ENCODE peak calls at places on chromosomes 3 and 15, in four cellular contexts. D is anterior cingulate cortex, M is adrenal gland, G is cerebellum. F is an unnamed sample.

GRCh38 chr3:154795582-154795981 is 284.5 kb upstream of the MME start:
- DNase-seq in D (no peak), M (no peak), G (no peak), F (no peak)

GRCh38 chr3:158200973-158201372 is 91.1 kb downstream of the RSRC1 start:
- DNase-seq in D (no peak), M (no peak), G (no peak), F (no peak)

GRCh38 chr3:182596673-182597410 is 196.5 kb upstream of the ATP11B start:
- DNase-seq in D (no peak), M (no peak), G (no peak), F (no peak)

GRCh38 chr3:49006591-49007067 is 562 bp upstream of the WDR6 start:
- DNase-seq in D (no peak), M (peak), G (no peak), F (peak)

GRCh38 chr3:4720316-4721075 is 227.3 kb downstream of the ITPR1 start:
- DNase-seq in D (peak), M (peak), G (peak), F (peak)

GRCh38 chr3:14047027-14047426 is 77.6 kb downstream of the CHCHD4 start:
- DNase-seq in D (no peak), M (no peak), G (no peak), F (no peak)

GRCh38 chr3:10757821-10758130 is 58.3 kb upstream of the SLC6A11 start:
- DNase-seq in D (no peak), M (no peak), G (no peak), F (no peak)

GRCh38 chr3:59135091-59135490 is 85.3 kb upstream of the CFAP20DC start:
- DNase-seq in D (no peak), M (no peak), G (no peak), F (no peak)

GRCh38 chr15:60526127-60526616 is 47.2 kb upstream of the ICE2 start:
- DNase-seq in D (no peak), M (peak), G (peak), F (no peak)

GRCh38 chr3:114880078-114880477 is 267.0 kb downstream of the ZBTB20 start:
- DNase-seq in D (no peak), M (no peak), G (no peak), F (no peak)

GRCh38 chr3:176799675-176800074 is 397.6 kb downstream of the TBL1XR1 start:
- DNase-seq in D (no peak), M (no peak), G (no peak), F (no peak)

GRCh38 chr3:120496278-120496975 is 45.6 kb upstream of the FSTL1 start:
- DNase-seq in D (no peak), M (no peak), G (no peak), F (no peak)

GRCh38 chr15:57003418-57003817 is 85.0 kb downstream of the TCF12 start:
- DNase-seq in D (no peak), M (no peak), G (no peak), F (no peak)

GRCh38 chr3:31671456-31671855 is 138.7 kb downstream of the STT3B start:
- DNase-seq in D (no peak), M (no peak), G (no peak), F (no peak)

GRCh38 chr3:156817931-156818765 is 8.0 kb upstream of the LEKR1 start:
- DNase-seq in D (no peak), M (no peak), G (no peak), F (no peak)

F was measured in NB4.